ENCODE peak calls at places on chromosomes 2 and 18, in six cellular contexts. A, H, L, K, E and F are unnamed samples.

GRCh38 chr2:164910091-164910899 is 45.0 kb downstream of the SLC38A11 start:
- DNase-seq in K (peak; percentile 25), A (no peak), H (no peak), L (no peak), E (no peak), F (no peak)

GRCh38 chr2:126975671-126976655 is 77.3 kb downstream of the TEX51 start:
- DNase-seq in L (no peak), K (peak; percentile 5), H (no peak), A (no peak), E (no peak), F (no peak)

GRCh38 chr18:56869189-56869777 is 218.1 kb downstream of the WDR7 start:
- DNase-seq in H (no peak), E (no peak), A (peak; percentile 16), L (peak; percentile 5), K (peak; percentile 79), F (peak; percentile 13)

GRCh38 chr18:3147935-3148554 is 71.7 kb downstream of the MYOM1 start:
- DNase-seq in K (no peak), E (no peak), H (no peak), A (no peak), L (no peak), F (no peak)

GRCh38 chr2:109260886-109261700 is 132.1 kb downstream of the SH3RF3 start:
- DNase-seq in K (no peak), A (no peak), H (no peak), E (no peak), L (no peak), F (no peak)

GRCh38 chr2:194333091-194333490 is 1323.9 kb upstream of the SLC39A10 start:
- DNase-seq in E (no peak), A (no peak), H (no peak), K (no peak), L (no peak), F (no peak)

GRCh38 chr2:12270876-12271588 is 445.7 kb upstream of the TRIB2 start:
- DNase-seq in H (no peak), A (no peak), E (no peak), L (no peak), K (no peak), F (no peak)

GRCh38 chr2:96549967-96550786 is 13.6 kb downstream of the ARID5A start:
- DNase-seq in A (peak; percentile 15), L (no peak), E (no peak), K (no peak), H (no peak), F (no peak)

GRCh38 chr2:96507957-96508520 is 2.9 kb upstream of the NEURL3 start:
- DNase-seq in H (peak; percentile 78), E (peak; percentile 85), A (peak; percentile 91), L (no peak), K (peak; percentile 28), F (peak; percentile 91)

GRCh38 chr2:109066501-109066900 is 62.5 kb upstream of the SH3RF3 start:
- DNase-seq in H (no peak), L (no peak), A (no peak), K (no peak), E (no peak), F (no peak)

GRCh38 chr2:71223767-71224333 is 3.1 kb downstream of the PAIP2B start:
- DNase-seq in H (peak; percentile 47), K (peak; percentile 36), E (no peak), A (no peak), L (no peak), F (no peak)

GRCh38 chr18:21602302-21602592 is 1.7 kb upstream of the ESCO1 start:
- DNase-seq in E (no peak), H (no peak), A (peak; percentile 32), L (no peak), K (no peak), F (peak; percentile 39)

GRCh38 chr18:36942264-36942663 is 113.3 kb downstream of the KIAA1328 start:
- DNase-seq in K (peak; percentile 66), H (no peak), E (no peak), A (peak; percentile 59), L (no peak), F (peak; percentile 50)

GRCh38 chr2:64144057-64145013 is at the start of gene PELI1:
- DNase-seq in L (peak; percentile 64), H (peak; percentile 95), K (peak; percentile 98), E (peak; percentile 89), A (peak; percentile 92), F (peak; percentile 94)
- TF ChIP-seq CTCF in L (peak; percentile 30), H (peak; percentile 12), K (peak; percentile 3), E (no peak), A (peak; percentile 54), F (peak; percentile 49)

DNA sequence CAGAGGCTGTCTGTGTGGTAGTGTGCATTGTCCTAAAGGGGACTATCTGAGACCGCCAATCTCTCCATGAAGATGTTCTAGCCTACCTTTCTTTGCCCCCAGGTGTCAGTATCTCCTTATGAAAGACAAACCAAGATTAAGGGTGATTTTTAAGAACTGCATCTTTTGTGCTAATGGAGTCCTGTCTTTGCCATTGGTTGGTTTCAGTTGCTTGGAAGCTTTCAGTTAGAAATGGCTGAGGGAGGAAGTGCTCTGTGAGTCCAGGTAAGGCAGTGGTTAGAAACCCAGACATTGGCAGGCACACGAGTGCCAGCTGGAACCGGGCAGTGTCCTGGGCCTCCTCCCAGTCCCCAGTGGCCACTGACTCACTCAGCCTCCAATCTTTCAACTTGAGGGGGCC is 111.3 kb downstream of the DOCK10 start:
- DNase-seq in E (no peak), H (no peak), K (no peak), A (no peak), L (no peak), F (no peak)
- TF ChIP-seq CTCF in E (peak; percentile 47), H (no peak), K (no peak), A (peak; percentile 26), L (no peak), F (peak; percentile 49)

GRCh38 chr2:78147466-78147865 is 625.3 kb upstream of the LRRTM4 start:
- DNase-seq in A (no peak), E (no peak), H (no peak), L (no peak), K (no peak), F (no peak)

GRCh38 chr2:78145395-78145996 is 623.3 kb upstream of the LRRTM4 start:
- DNase-seq in E (no peak), A (no peak), H (no peak), L (no peak), K (no peak), F (no peak)

DNA sequence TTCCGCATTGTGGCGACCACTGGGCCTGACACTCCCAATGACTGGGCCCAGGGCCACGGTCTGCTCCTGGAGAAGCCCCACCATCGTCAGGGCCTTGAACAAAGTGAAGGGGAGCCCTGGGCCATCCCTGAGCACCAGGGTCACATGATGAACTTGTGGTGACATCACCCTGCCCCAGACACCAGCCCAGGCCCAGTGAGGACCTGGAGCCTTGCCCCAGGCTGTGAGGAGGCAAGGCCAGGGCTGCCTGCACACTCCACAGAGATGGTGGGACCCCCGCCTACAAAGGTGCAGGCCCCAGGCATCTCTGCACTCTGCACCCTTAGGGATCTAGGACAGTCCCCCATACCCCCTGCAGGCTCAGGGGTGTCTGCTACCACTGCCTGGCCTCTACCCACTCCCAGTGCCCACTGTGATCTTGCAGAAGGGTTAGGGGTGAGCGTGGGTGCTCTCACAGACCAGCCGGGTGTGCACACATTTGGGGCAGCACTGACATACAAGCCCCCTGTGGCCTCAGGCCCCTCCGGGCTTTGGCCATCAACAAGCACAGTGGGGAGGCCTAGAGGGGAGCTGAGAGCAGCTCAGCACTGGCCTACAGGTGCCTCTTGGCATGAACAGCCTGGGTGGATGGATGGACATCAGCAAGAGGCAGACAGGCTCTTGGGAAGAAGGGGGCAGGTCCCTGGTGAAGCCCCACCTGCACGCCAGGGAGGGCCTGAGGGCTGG is 624.0 kb upstream of the LRRTM4 start:
- DNase-seq in A (no peak), K (no peak), H (no peak), E (no peak), L (no peak), F (no peak)
- TF ChIP-seq CTCF in A (no peak), K (no peak), H (no peak), E (no peak), L (no peak), F (no peak)

GRCh38 chr2:226799976-226800940 is 638 bp upstream of the IRS1 start:
- DNase-seq in E (no peak), L (no peak), A (peak; percentile 36), K (peak; percentile 41), H (peak; percentile 86), F (no peak)
- TF ChIP-seq CTCF in E (peak; percentile 43), L (no peak), A (no peak), K (no peak), H (no peak), F (no peak)

GRCh38 chr18:7982216-7982615 is 415.1 kb downstream of the PTPRM start:
- DNase-seq in H (no peak), K (no peak), A (no peak), L (no peak), E (no peak), F (no peak)

GRCh38 chr18:7978834-7979233 is 411.7 kb downstream of the PTPRM start:
- DNase-seq in E (no peak), L (no peak), H (no peak), A (no peak), K (no peak), F (no peak)

GRCh38 chr18:7979714-7980113 is 412.6 kb downstream of the PTPRM start:
- DNase-seq in A (no peak), E (no peak), L (no peak), K (no peak), H (no peak), F (no peak)

GRCh38 chr18:7980661-7981060 is 413.5 kb downstream of the PTPRM start:
- DNase-seq in L (no peak), E (no peak), K (no peak), A (no peak), H (no peak), F (no peak)

GRCh38 chr18:7980136-7980535 is 413.0 kb downstream of the PTPRM start:
- DNase-seq in E (no peak), K (no peak), L (no peak), H (no peak), A (no peak), F (no peak)
- TF ChIP-seq CTCF in E (no peak), K (peak; percentile 5), L (peak; percentile 4), H (no peak), A (no peak), F (no peak)

GRCh38 chr2:172226244-172227061 is 123.8 kb upstream of the DLX2 start:
- DNase-seq in L (no peak), A (no peak), H (no peak), E (no peak), K (no peak), F (no peak)
- TF ChIP-seq CTCF in L (no peak), A (no peak), H (no peak), E (no peak), K (no peak), F (no peak)

GRCh38 chr18:70450658-70451253 is 161.9 kb downstream of the SOCS6 start:
- DNase-seq in K (peak; percentile 50), E (no peak), L (no peak), A (no peak), H (no peak), F (no peak)
- TF ChIP-seq CTCF in K (peak; percentile 52), E (no peak), L (peak; percentile 51), A (peak; percentile 29), H (no peak), F (peak; percentile 23)